ENCODE peak calls at places on chromosomes 11 and 22, in ten cellular contexts. E is AG08396; S is T-helper 2 cell; O is stimulated activated CD8-positive, alpha-beta memory T cell treated with anti-CD3 and anti-CD28 coated beads, Interleukin-15, amount 100 ng/mL, for 24 hours; M is activated naive CD8-positive, alpha-beta T cell treated with anti-CD3 and anti-CD28 coated beads, Interleukin-2, amount 10 ng/mL, durations not matched to agents 7 days and 5 days; J is stimulated activated effector memory CD8-positive, alpha-beta T cell treated with anti-CD3 and anti-CD28 coated beads, Interleukin-12 subunit alpha, Interleukin-12 subunit beta, amount 100 ng/mL, for 72 hours; X is GM12865; H is mammary epithelial cell; Y is NB4; P is fibroblast of mammary gland. L is an unnamed sample.

GRCh38 chr11:125995313-125995712 is 49.5 kb downstream of the VSIG10L2 start:
- DNase-seq in H (no peak), P (peak; percentile 17), O (no peak), J (peak; percentile 12), M (no peak), E (no peak), S (peak; percentile 18), X (peak; percentile 40), Y (no peak), L (no peak)

GRCh38 chr22:44351685-44352377 is 39.1 kb upstream of the SHISAL1 start:
- DNase-seq in H (peak; percentile 92), O (no peak), E (peak; percentile 90), J (peak; percentile 18), S (peak; percentile 7), X (peak; percentile 10), Y (peak; percentile 21), M (no peak), P (peak; percentile 89), L (no peak)

GRCh38 chr22:24087071-24087795 is 76.1 kb downstream of the CABIN1 start:
- DNase-seq in H (no peak), O (no peak), X (no peak), M (no peak), P (no peak), J (no peak), E (peak; percentile 26), Y (no peak), S (no peak), L (no peak)

GRCh38 chr11:120116966-120117365 is 20.9 kb downstream of the TRIM29 start:
- DNase-seq in J (no peak), Y (no peak), H (no peak), O (no peak), M (no peak), P (no peak), X (no peak), S (no peak), E (no peak), L (no peak)

GRCh38 chr11:43951231-43951630 is 8.8 kb downstream of the C11orf96 start:
- DNase-seq in S (no peak), H (no peak), Y (no peak), X (no peak), E (no peak), J (no peak), O (no peak), M (no peak), P (no peak), L (no peak)

GRCh38 chr11:75082601-75083216 is 14.0 kb downstream of the OR2AT4 start:
- DNase-seq in H (no peak), Y (no peak), E (no peak), M (no peak), X (no peak), S (no peak), P (no peak), J (no peak), O (no peak), L (no peak)

GRCh38 chr22:37213941-37214340 is 1.7 kb upstream of the SSTR3 start:
- DNase-seq in S (no peak), M (no peak), J (no peak), E (no peak), O (no peak), Y (no peak), P (no peak), X (no peak), H (no peak), L (no peak)

GRCh38 chr11:86696451-86696850 is 24.0 kb upstream of the ME3 start:
- DNase-seq in O (no peak), S (no peak), M (no peak), E (no peak), J (no peak), Y (no peak), X (no peak), H (no peak), P (no peak), L (no peak)

GRCh38 chr11:104728927-104729326 is 169.3 kb downstream of the CASP12 start:
- DNase-seq in E (no peak), M (no peak), S (no peak), J (no peak), Y (no peak), H (no peak), P (no peak), X (no peak), O (no peak), L (no peak)

GRCh38 chr11:120052196-120052775 is 85.6 kb downstream of the TRIM29 start:
- DNase-seq in J (no peak), P (no peak), E (no peak), Y (no peak), S (no peak), X (no peak), O (no peak), H (no peak), M (no peak), L (no peak)

GRCh38 chr22:38760477-38761201 is 4.8 kb upstream of the SUN2 start:
- DNase-seq in O (no peak), Y (peak; percentile 80), E (no peak), S (no peak), P (peak; percentile 69), J (no peak), X (no peak), M (no peak), H (no peak), L (no peak)

GRCh38 chr11:110172666-110173065 is 79.5 kb downstream of the ZC3H12C start:
- DNase-seq in M (no peak), H (no peak), E (no peak), O (no peak), X (no peak), P (peak; percentile 56), Y (no peak), J (no peak), S (no peak), L (no peak)

GRCh38 chr22:46219650-46220049 is 30.4 kb downstream of the CDPF1 start:
- DNase-seq in P (no peak), Y (no peak), X (peak; percentile 45), O (no peak), S (no peak), J (no peak), E (no peak), H (no peak), M (no peak), L (no peak)

GRCh38 chr22:45731798-45732495 is 60.3 kb downstream of the ATXN10 start:
- DNase-seq in H (peak; percentile 55), X (peak; percentile 7), O (no peak), P (peak; percentile 55), S (no peak), M (no peak), Y (peak; percentile 20), E (no peak), J (no peak), L (no peak)

GRCh38 chr11:58286249-58286648 is 18.2 kb upstream of the OR10W1 start:
- DNase-seq in J (no peak), X (peak; percentile 42), S (no peak), Y (peak; percentile 56), O (no peak), E (peak; percentile 39), H (peak; percentile 40), M (no peak), P (peak; percentile 47), L (peak; percentile 19)

GRCh38 chr11:134399293-134399654 is 12.8 kb downstream of the B3GAT1 start:
- DNase-seq in H (no peak), O (no peak), Y (no peak), J (no peak), X (no peak), M (no peak), E (no peak), P (no peak), S (no peak), L (no peak)

GRCh38 chr11:66958232-66958955 is at the start of gene PC:
- DNase-seq in P (peak; percentile 100), O (peak; percentile 86), J (peak; percentile 85), M (peak; percentile 96), Y (peak; percentile 100), X (peak; percentile 99), S (peak; percentile 95), E (peak; percentile 100), H (peak; percentile 100), L (peak; percentile 96)

GRCh38 chr11:75475767-75476650 is 43.0 kb upstream of the KLHL35 start:
- DNase-seq in M (no peak), P (peak; percentile 78), O (no peak), Y (peak; percentile 77), E (no peak), J (no peak), X (peak; percentile 17), H (peak; percentile 30), S (no peak), L (no peak)

GRCh38 chr11:34899633-34900016 is 16.6 kb downstream of the APIP start:
- DNase-seq in J (no peak), X (peak; percentile 9), P (no peak), O (no peak), Y (peak; percentile 37), E (no peak), S (no peak), M (no peak), H (no peak), L (no peak)

GRCh38 chr11:11334607-11335006 is 18.4 kb downstream of the CSNK2A3 start:
- DNase-seq in Y (no peak), S (no peak), M (no peak), X (no peak), O (no peak), E (no peak), J (no peak), H (no peak), P (no peak), L (no peak)

GRCh38 chr11:8011981-8012444 is 24.9 kb downstream of the EIF3F start:
- DNase-seq in O (no peak), H (peak; percentile 83), E (peak; percentile 63), M (no peak), X (no peak), J (no peak), S (no peak), Y (no peak), P (peak; percentile 99), L (no peak)

GRCh38 chr22:45504703-45505341 is 2.1 kb downstream of the FBLN1 start:
- DNase-seq in E (peak; percentile 41), S (no peak), M (no peak), X (no peak), O (no peak), J (no peak), Y (peak; percentile 48), P (no peak), H (peak; percentile 34), L (no peak)

L was measured in AML-193.